ENCODE peak calls at places on chromosomes 13 and 19, in eight cellular contexts. M is A549, R is H1, N is HepG2, V is GM12878, E is endothelial cell of umbilical vein, W is HCT116, U is K562. Y is an unnamed sample.

GRCh38 chr13:98994896-98995295 is 17.0 kb upstream of the DOCK9 start:
- DNase-seq in M (no peak), R (no peak), N (no peak), V (no peak), E (no peak), W (no peak), U (no peak), Y (no peak)

GRCh38 chr13:101127741-101128353 is 288.5 kb downstream of the NALCN start:
- DNase-seq in M (peak), R (no peak), N (peak), V (no peak), E (peak), W (peak), U (peak), Y (peak)

GRCh38 chr19:49924004-49924880 is 4.8 kb upstream of the ATF5 start:
- DNase-seq in M (no peak), R (no peak), N (no peak), V (peak), E (no peak), W (no peak), U (peak), Y (no peak)

GRCh38 chr13:45464687-45465453 is at the start of gene COG3:
- DNase-seq in M (peak), R (peak), N (peak), V (peak), E (peak), W (peak), U (peak), Y (peak)

GRCh38 chr13:103542648-103543047 is 476.4 kb upstream of the SLC10A2 start:
- DNase-seq in M (no peak), R (no peak), N (no peak), V (no peak), E (no peak), W (no peak), U (no peak), Y (no peak)

GRCh38 chr13:71758823-71759222 is 108.2 kb downstream of the DACH1 start:
- DNase-seq in M (no peak), R (no peak), N (no peak), V (no peak), E (peak), W (no peak), U (no peak), Y (no peak)

GRCh38 chr13:31431722-31432137 is 232.0 kb downstream of the B3GLCT start:
- DNase-seq in M (peak), R (peak), N (peak), V (no peak), E (peak), W (peak), U (peak), Y (peak)

GRCh38 chr19:33954686-33955085 is 158.0 kb downstream of the KCTD15 start:
- DNase-seq in M (no peak), R (no peak), N (no peak), V (no peak), E (no peak), W (no peak), U (no peak), Y (no peak)

GRCh38 chr19:5934779-5935472 is 20.9 kb downstream of the CAPS start:
- DNase-seq in M (no peak), R (no peak), N (no peak), V (no peak), E (peak), W (no peak), U (no peak), Y (no peak)

GRCh38 chr13:83536153-83536552 is 346.1 kb downstream of the SLITRK1 start:
- DNase-seq in M (no peak), R (no peak), N (no peak), V (no peak), E (no peak), W (no peak), U (no peak), Y (no peak)

GRCh38 chr13:37070145-37070695 is 10.7 kb upstream of the SUPT20H start:
- DNase-seq in M (no peak), R (no peak), N (no peak), V (no peak), E (no peak), W (no peak), U (no peak), Y (no peak)

GRCh38 chr19:43726736-43727592 is 11.1 kb downstream of the IRGC start:
- DNase-seq in M (no peak), R (no peak), N (no peak), V (peak), E (no peak), W (no peak), U (no peak), Y (peak)

GRCh38 chr13:112987625-112988024 is 18.6 kb downstream of the MCF2L start:
- DNase-seq in M (no peak), R (no peak), N (no peak), V (no peak), E (no peak), W (no peak), U (no peak), Y (no peak)

GRCh38 chr19:1172353-1173159 is 1.5 kb downstream of the SBNO2 start:
- DNase-seq in M (no peak), R (no peak), N (no peak), V (no peak), E (peak), W (no peak), U (no peak), Y (no peak)
- TF ChIP-seq POLR2A in M (no peak), R (no peak), N (no peak), V (no peak), E (no peak), W (no peak), U (no peak), Y (no peak)

DNA sequence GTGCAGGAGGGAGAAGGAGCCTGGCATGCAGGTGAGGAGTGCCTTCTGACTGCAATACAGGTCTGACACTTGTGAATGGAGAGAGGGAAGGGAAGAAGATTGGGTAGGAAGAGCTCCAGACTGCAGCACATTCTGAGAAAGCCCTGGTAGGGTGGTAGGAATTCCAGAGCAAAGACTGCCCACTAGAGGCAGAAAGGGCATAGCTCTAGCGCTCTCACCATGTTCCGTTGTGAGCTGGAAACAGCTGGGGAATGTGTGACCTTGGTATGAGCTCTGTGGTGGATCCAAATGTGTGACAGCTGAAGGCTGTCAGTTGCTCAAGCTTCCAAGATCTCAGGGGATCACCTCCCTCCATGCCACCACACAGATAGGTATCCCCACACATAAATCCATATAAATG is 2.9 kb upstream of the MTUS2 start:
- DNase-seq in M (peak), R (no peak), N (peak), V (no peak), E (no peak), W (no peak), U (peak), Y (no peak)
- TF ChIP-seq CTCF in M (no peak), R (peak), N (peak), V (no peak), E (no peak), W (peak), U (peak), Y (peak)

GRCh38 chr13:38376551-38376950 is 26.9 kb downstream of the UFM1 start:
- DNase-seq in M (no peak), R (no peak), N (no peak), V (no peak), E (no peak), W (no peak), U (no peak), Y (no peak)
- TF ChIP-seq MAX in M (no peak), R (no peak), N (no peak), V (no peak), E (no peak), W (no peak), U (no peak), Y (no peak)

GRCh38 chr19:36418287-36419001 is at the start of gene ZFP82:
- DNase-seq in M (peak), R (peak), N (peak), V (peak), E (peak), W (no peak), U (peak), Y (no peak)
- TF ChIP-seq POLR2A in M (peak), R (peak), N (peak), V (peak), E (peak), W (no peak), U (peak), Y (no peak)